ENCODE peak calls at places on chromosomes 4 and X, in seven cellular contexts. D is left lung; G is activated naive CD8-positive, alpha-beta T cell treated with anti-CD3 and anti-CD28 coated beads, Interleukin-2, amount 50 U/mL, for 24 hours; B is adrenal gland; H is activated T-cell treated with anti-CD3 and anti-CD28 coated beads for 1 hour; Q is NCI-H524; X is naive B cell. A is an unnamed sample.

GRCh38 chrX:39841604-39842003 is 256.2 kb downstream of the BCOR start:
- DNase-seq in D (no peak), G (no peak), B (no peak), H (no peak), Q (no peak), X (no peak), A (no peak)

GRCh38 chr4:39169426-39169825 is 12.9 kb upstream of the WDR19 start:
- DNase-seq in D (no peak), G (no peak), B (no peak), H (no peak), Q (no peak), X (no peak), A (no peak)

GRCh38 chr4:182413550-182413949 is 170.3 kb downstream of the TENM3 start:
- DNase-seq in D (no peak), G (no peak), B (no peak), H (no peak), Q (no peak), X (no peak), A (no peak)

GRCh38 chrX:48045410-48046311 is 25.8 kb downstream of the ZNF630 start:
- DNase-seq in D (no peak), G (no peak), B (peak; percentile 50), H (no peak), Q (no peak), X (no peak), A (no peak)

GRCh38 chr4:152680988-152681731 is 1.4 kb upstream of the TMEM154 start:
- DNase-seq in D (no peak), G (no peak), B (no peak), H (no peak), Q (no peak), X (no peak), A (no peak)

GRCh38 chr4:117134386-117134785 is 49.0 kb upstream of the TRAM1L1 start:
- DNase-seq in D (no peak), G (no peak), B (no peak), H (no peak), Q (peak; percentile 62), X (no peak), A (no peak)

GRCh38 chr4:23717528-23718248 is 172.2 kb downstream of the PPARGC1A start:
- DNase-seq in D (no peak), G (no peak), B (no peak), H (no peak), Q (peak; percentile 44), X (no peak), A (peak; percentile 3)

GRCh38 chr4:110088670-110089069 is 109.7 kb downstream of the ELOVL6 start:
- DNase-seq in D (no peak), G (no peak), B (no peak), H (no peak), Q (no peak), X (no peak), A (no peak)

GRCh38 chr4:187887886-187888285 is 107.7 kb upstream of the ZFP42 start:
- DNase-seq in D (no peak), G (no peak), B (no peak), H (no peak), Q (peak; percentile 83), X (no peak), A (no peak)

GRCh38 chrX:79270401-79270800 is 96.7 kb downstream of the ITM2A start:
- DNase-seq in D (peak; percentile 24), G (peak; percentile 70), B (no peak), H (peak; percentile 62), Q (peak; percentile 0), X (peak; percentile 55), A (peak; percentile 77)

GRCh38 chr4:3445111-3445820 is 3.5 kb downstream of the HGFAC start:
- DNase-seq in D (peak; percentile 60), G (no peak), B (no peak), H (no peak), Q (no peak), X (no peak), A (no peak)

GRCh38 chr4:2091990-2092652 is 33.0 kb downstream of the NAT8L start:
- DNase-seq in D (no peak), G (no peak), B (no peak), H (no peak), Q (no peak), X (no peak), A (no peak)

GRCh38 chrX:20063153-20063552 is 53.6 kb downstream of the MAP7D2 start:
- DNase-seq in D (no peak), G (no peak), B (no peak), H (no peak), Q (no peak), X (no peak), A (no peak)

GRCh38 chr4:75895744-75896314 is 6.4 kb downstream of the PPEF2 start:
- DNase-seq in D (no peak), G (no peak), B (no peak), H (no peak), Q (peak; percentile 4), X (peak; percentile 22), A (peak; percentile 41)

GRCh38 chr4:153661915-153662314 is 22.2 kb upstream of the TLR2 start:
- DNase-seq in D (no peak), G (no peak), B (no peak), H (no peak), Q (no peak), X (no peak), A (no peak)

GRCh38 chrX:67546496-67547423 is 2.9 kb downstream of the AR start:
- DNase-seq in D (no peak), G (no peak), B (no peak), H (no peak), Q (no peak), X (no peak), A (no peak)

GRCh38 chr4:173420324-173420752 is 21.4 kb upstream of the SCRG1 start:
- DNase-seq in D (no peak), G (no peak), B (no peak), H (no peak), Q (peak; percentile 15), X (no peak), A (no peak)

GRCh38 chrX:31546130-31546529 is 474.3 kb upstream of the FTHL17 start:
- DNase-seq in D (no peak), G (no peak), B (peak; percentile 35), H (no peak), Q (no peak), X (no peak), A (no peak)

GRCh38 chr4:108367751-108368150 is 199.0 kb upstream of the LEF1 start:
- DNase-seq in D (no peak), G (no peak), B (no peak), H (no peak), Q (no peak), X (no peak), A (no peak)